ENCODE peak calls at places on chromosomes 13 and 19, in four cellular contexts. One of them, this sample, is unnamed.

GRCh38 chr13:99055286-99056073 is 77.6 kb upstream of the DOCK9 start:
- DNase-seq in cardiac muscle cell: no peak
- DNase-seq in ELR: no peak
- DNase-seq in NCI-H510A: no peak
- DNase-seq in this sample: no peak

GRCh38 chr19:16051254-16052025 is 24.9 kb upstream of the TPM4 start:
- DNase-seq in cardiac muscle cell: no peak
- DNase-seq in ELR: peak; percentile 33
- DNase-seq in NCI-H510A: no peak
- DNase-seq in this sample: no peak

GRCh38 chr19:40265055-40265762 is 19.9 kb downstream of the AKT2 start:
- DNase-seq in cardiac muscle cell: no peak
- DNase-seq in ELR: no peak
- DNase-seq in NCI-H510A: no peak
- DNase-seq in this sample: no peak

GRCh38 chr19:46828484-46828883 is 22.2 kb downstream of the AP2S1 start:
- DNase-seq in cardiac muscle cell: no peak
- DNase-seq in ELR: peak; percentile 76
- DNase-seq in NCI-H510A: no peak
- DNase-seq in this sample: no peak

GRCh38 chr13:73975767-73976166 is 158.4 kb downstream of the KLF12 start:
- DNase-seq in cardiac muscle cell: no peak
- DNase-seq in ELR: no peak
- DNase-seq in NCI-H510A: no peak
- DNase-seq in this sample: no peak

GRCh38 chr19:2422951-2423880 is 4.2 kb downstream of the TIMM13 start:
- DNase-seq in cardiac muscle cell: no peak
- DNase-seq in ELR: no peak
- DNase-seq in NCI-H510A: no peak
- DNase-seq in this sample: no peak

GRCh38 chr13:38262211-38262610 is 87.4 kb upstream of the UFM1 start:
- DNase-seq in cardiac muscle cell: no peak
- DNase-seq in ELR: no peak
- DNase-seq in NCI-H510A: no peak
- DNase-seq in this sample: no peak

GRCh38 chr13:93298741-93299140 is 72.1 kb downstream of the GPC6 start:
- DNase-seq in cardiac muscle cell: no peak
- DNase-seq in ELR: peak; percentile 29
- DNase-seq in NCI-H510A: no peak
- DNase-seq in this sample: no peak

GRCh38 chr19:54329476-54330165 is 9.3 kb downstream of the LILRA4 start:
- DNase-seq in cardiac muscle cell: no peak
- DNase-seq in ELR: no peak
- DNase-seq in NCI-H510A: no peak
- DNase-seq in this sample: no peak

GRCh38 chr13:101514695-101515275 is 62.3 kb downstream of the ITGBL1 start:
- DNase-seq in cardiac muscle cell: peak; percentile 64
- DNase-seq in ELR: peak; percentile 82
- DNase-seq in NCI-H510A: peak; percentile 1
- DNase-seq in this sample: peak; percentile 64

GRCh38 chr13:110359840-110360301 is 52.8 kb downstream of the COL4A2 start:
- DNase-seq in cardiac muscle cell: peak; percentile 87
- DNase-seq in ELR: no peak
- DNase-seq in NCI-H510A: no peak
- DNase-seq in this sample: no peak

GRCh38 chr13:29817604-29818378 is 32.6 kb downstream of the UBL3 start:
- DNase-seq in cardiac muscle cell: no peak
- DNase-seq in ELR: no peak
- DNase-seq in NCI-H510A: no peak
- DNase-seq in this sample: no peak

GRCh38 chr13:80388506-80388905 is 47.6 kb upstream of the SPRY2 start:
- DNase-seq in cardiac muscle cell: no peak
- DNase-seq in ELR: no peak
- DNase-seq in NCI-H510A: peak; percentile 11
- DNase-seq in this sample: no peak

GRCh38 chr19:13892885-13893284 is 13.0 kb downstream of the BRME1 start:
- DNase-seq in cardiac muscle cell: no peak
- DNase-seq in ELR: no peak
- DNase-seq in NCI-H510A: no peak
- DNase-seq in this sample: no peak